ENCODE peak calls at places on chromosome 21, in six cellular contexts. T is neural progenitor cell; P is PC-9; X is Caco-2; D is esophagus squamous epithelium; M is CD8-positive, alpha-beta memory T cell. E is an unnamed sample.
A peak's percentile ranks its signal among the peaks of the same experiment; 100 is the strongest.

GRCh38 chr21:44006017-44006624 is 6.0 kb upstream of the TRAPPC10 start:
- DNase-seq in T (no peak), P (peak; percentile 55), X (no peak), D (no peak), M (no peak), E (no peak)

GRCh38 chr21:38477241-38477640 is 21.0 kb downstream of the ERG start:
- DNase-seq in T (no peak), P (no peak), X (no peak), D (no peak), M (no peak), E (no peak)

GRCh38 chr21:29641635-29642550 is 297.9 kb downstream of the GRIK1 start:
- DNase-seq in T (no peak), P (no peak), X (no peak), D (no peak), M (no peak), E (no peak)

GRCh38 chr21:38925923-38926322 is 120.2 kb downstream of the ETS2 start:
- DNase-seq in T (no peak), P (peak; percentile 45), X (no peak), D (no peak), M (no peak), E (no peak)

GRCh38 chr21:37435120-37435519 is 68.5 kb downstream of the DYRK1A start:
- DNase-seq in T (peak; percentile 88), P (peak; percentile 43), X (peak; percentile 60), D (no peak), M (peak; percentile 61), E (peak; percentile 83)

GRCh38 chr21:44013380-44014088 is 1.4 kb downstream of the TRAPPC10 start:
- DNase-seq in T (no peak), P (no peak), X (no peak), D (no peak), M (no peak), E (peak; percentile 27)

GRCh38 chr21:15617968-15618367 is 111.8 kb upstream of the USP25 start:
- DNase-seq in T (peak; percentile 44), P (peak; percentile 57), X (peak; percentile 38), D (no peak), M (no peak), E (no peak)

GRCh38 chr21:39911286-39911685 is 44.0 kb downstream of the PCP4 start:
- DNase-seq in T (peak; percentile 19), P (no peak), X (no peak), D (no peak), M (no peak), E (no peak)

GRCh38 chr21:39979321-39979720 is 112.1 kb downstream of the PCP4 start:
- DNase-seq in T (no peak), P (no peak), X (no peak), D (no peak), M (no peak), E (no peak)

GRCh38 chr21:29194847-29195246 is 64.4 kb downstream of the MAP3K7CL start:
- DNase-seq in T (no peak), P (peak; percentile 66), X (no peak), D (no peak), M (no peak), E (no peak)

GRCh38 chr21:17779486-17779885 is 39.7 kb downstream of the C21orf91 start:
- DNase-seq in T (no peak), P (peak; percentile 39), X (no peak), D (no peak), M (no peak), E (no peak)

GRCh38 chr21:39705849-39706248 is 39.1 kb upstream of the IGSF5 start:
- DNase-seq in T (no peak), P (no peak), X (no peak), D (no peak), M (no peak), E (no peak)

GRCh38 chr21:38228115-38228514 is 28.7 kb upstream of the KCNJ15 start:
- DNase-seq in T (no peak), P (no peak), X (no peak), D (no peak), M (no peak), E (no peak)

GRCh38 chr21:29640233-29640554 is 299.6 kb downstream of the GRIK1 start:
- DNase-seq in T (no peak), P (no peak), X (no peak), D (no peak), M (no peak), E (no peak)

GRCh38 chr21:22585558-22585957 is 1587.3 kb downstream of the NCAM2 start:
- DNase-seq in T (no peak), P (no peak), X (no peak), D (no peak), M (no peak), E (no peak)

GRCh38 chr21:33208534-33208933 is 21.2 kb upstream of the IFNAR2 start:
- DNase-seq in T (no peak), P (no peak), X (no peak), D (no peak), M (no peak), E (no peak)

GRCh38 chr21:33211305-33211704 is 18.4 kb upstream of the IFNAR2 start:
- DNase-seq in T (no peak), P (no peak), X (no peak), D (no peak), M (no peak), E (no peak)

GRCh38 chr21:33211732-33212131 is 18.0 kb upstream of the IFNAR2 start:
- DNase-seq in T (no peak), P (no peak), X (no peak), D (no peak), M (no peak), E (no peak)

GRCh38 chr21:33214056-33214455 is 15.7 kb upstream of the IFNAR2 start:
- DNase-seq in T (no peak), P (no peak), X (no peak), D (no peak), M (no peak), E (no peak)

GRCh38 chr21:33212159-33212851 is 17.4 kb upstream of the IFNAR2 start:
- DNase-seq in T (no peak), P (no peak), X (no peak), D (no peak), M (no peak), E (no peak)
- H3K4me1 ChIP-seq in T (no peaks in the 10 kb centered on the region), P (peaks cover 10% of the 10 kb centered on the region), X (peaks cover 5% of the 10 kb centered on the region), D (peaks cover 41% of the 10 kb centered on the region), M (peaks cover 76% of the 10 kb centered on the region), E (peaks cover 66% of the 10 kb centered on the region)

GRCh38 chr21:27425172-27425571 is 458.3 kb upstream of the ADAMTS5 start:
- DNase-seq in T (no peak), P (no peak), X (no peak), D (no peak), M (no peak), E (no peak)

GRCh38 chr21:27423906-27424595 is 457.2 kb upstream of the ADAMTS5 start:
- DNase-seq in T (no peak), P (no peak), X (peak; percentile 75), D (no peak), M (no peak), E (no peak)

GRCh38 chr21:27425574-27425973 is 458.7 kb upstream of the ADAMTS5 start:
- DNase-seq in T (no peak), P (no peak), X (no peak), D (no peak), M (no peak), E (no peak)

GRCh38 chr21:27424601-27425000 is 457.7 kb upstream of the ADAMTS5 start:
- DNase-seq in T (no peak), P (no peak), X (no peak), D (no peak), M (no peak), E (no peak)

DNA sequence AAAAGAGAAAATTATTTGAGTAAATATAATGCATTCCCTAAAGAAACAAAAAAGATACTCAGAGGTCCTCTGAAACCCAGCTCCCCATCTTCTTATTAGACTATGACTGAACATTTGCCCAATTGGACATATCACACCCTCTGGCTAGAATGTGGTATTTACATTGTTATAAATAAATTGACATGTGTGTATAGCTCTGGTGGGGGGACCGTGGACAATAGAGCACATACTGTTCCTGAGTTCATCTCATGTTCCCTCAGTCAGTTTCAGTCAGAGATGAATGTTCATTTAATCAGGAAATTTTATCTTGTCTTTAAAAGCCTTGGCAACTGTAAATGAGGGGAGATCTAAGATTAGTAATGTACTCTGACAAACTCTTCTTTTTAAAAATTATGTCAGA is 459.3 kb upstream of the ADAMTS5 start:
- DNase-seq in T (no peak), P (no peak), X (no peak), D (no peak), M (no peak), E (no peak)
- H3K4me1 ChIP-seq in T (peaks cover 3% of the 10 kb centered on the region), P (no peaks in the 10 kb centered on the region), X (peaks cover 31% of the 10 kb centered on the region), D (peaks cover 12% of the 10 kb centered on the region), M (no peaks in the 10 kb centered on the region), E (no peaks in the 10 kb centered on the region)

GRCh38 chr21:46092026-46092764 is 5.7 kb upstream of the COL6A2 start:
- DNase-seq in T (no peak), P (no peak), X (peak; percentile 22), D (no peak), M (no peak), E (no peak)
- H3K4me1 ChIP-seq in T (no peaks in the 10 kb centered on the region), P (no peaks in the 10 kb centered on the region), X (no peaks in the 10 kb centered on the region), D (peaks cover 42% of the 10 kb centered on the region), M (no peaks in the 10 kb centered on the region), E (no peaks in the 10 kb centered on the region)

GRCh38 chr21:35210093-35210492 is 161.0 kb upstream of the RUNX1 start:
- DNase-seq in T (no peak), P (no peak), X (no peak), D (no peak), M (no peak), E (no peak)
- H3K4me1 ChIP-seq in T (no peaks in the 10 kb centered on the region), P (peaks cover 3% of the 10 kb centered on the region), X (no peaks in the 10 kb centered on the region), D (peaks cover 36% of the 10 kb centered on the region), M (peaks cover 10% of the 10 kb centered on the region), E (peaks cover 12% of the 10 kb centered on the region)

DNA sequence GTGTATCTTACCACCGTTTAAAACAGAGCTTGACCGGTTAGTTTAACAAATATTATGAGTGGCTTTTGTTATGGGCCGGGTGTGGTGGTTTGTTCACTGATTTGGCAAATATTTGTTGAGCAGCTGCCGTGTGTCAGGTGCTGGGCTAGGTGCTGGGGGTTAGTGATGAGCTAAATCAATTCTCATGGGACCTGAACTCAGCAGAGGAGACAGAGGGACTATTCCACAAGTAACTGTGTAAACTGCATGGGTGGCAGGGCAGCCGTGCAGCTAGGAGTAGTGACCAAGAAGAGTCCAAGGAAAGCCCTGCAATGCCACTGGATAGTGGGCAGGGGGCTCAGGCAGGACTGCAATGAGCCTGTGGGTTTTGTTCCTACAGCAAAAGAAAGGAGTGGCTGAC is 11.2 kb upstream of the C2CD2 start:
- DNase-seq in T (no peak), P (no peak), X (no peak), D (no peak), M (no peak), E (no peak)
- H3K4me1 ChIP-seq in T (peaks cover 29% of the 10 kb centered on the region), P (peaks cover 7% of the 10 kb centered on the region), X (no peaks in the 10 kb centered on the region), D (peaks cover 47% of the 10 kb centered on the region), M (no peaks in the 10 kb centered on the region), E (no peaks in the 10 kb centered on the region)

DNA sequence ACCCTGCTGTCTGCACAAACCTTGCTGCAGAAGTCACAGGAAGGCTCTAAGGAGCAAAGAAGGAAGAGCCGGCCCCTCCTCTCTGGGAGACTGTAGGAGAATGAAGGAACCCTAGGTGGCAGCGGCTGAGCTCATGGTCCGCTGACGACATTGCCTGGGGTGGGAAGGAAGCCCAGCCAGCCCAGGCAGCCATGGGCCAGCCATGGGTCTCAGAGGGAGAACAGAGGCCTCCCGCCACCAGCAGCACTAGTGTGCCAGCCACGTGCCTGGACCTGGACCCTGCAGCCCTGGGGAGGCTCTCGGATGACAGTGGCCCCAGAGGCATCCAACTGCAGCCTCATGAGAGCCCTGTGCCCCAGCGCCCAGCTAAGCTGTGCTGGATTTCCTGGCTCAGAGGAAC is 49.2 kb upstream of the POFUT2 start:
- DNase-seq in T (peak; percentile 43), P (no peak), X (peak; percentile 65), D (no peak), M (peak; percentile 20), E (no peak)
- H3K4me1 ChIP-seq in T (peaks cover 38% of the 10 kb centered on the region), P (no peaks in the 10 kb centered on the region), X (peaks cover 48% of the 10 kb centered on the region), D (peaks cover 45% of the 10 kb centered on the region), M (no peaks in the 10 kb centered on the region), E (no peaks in the 10 kb centered on the region)

E was measured in CD4-positive, CD25-positive, alpha-beta regulatory T cell.